ENCODE peak calls at places on chromosomes 3 and 15, in nine cellular contexts. G is HFFc6, M is nephron progenitor cell, U is PC-9, D is HTR-8/SVneo, Y is psoas muscle, I is NCI-H2081, E is C1 segment of cervical spinal cord, P is bronchial epithelial cell. B is an unnamed sample.

GRCh38 chr3:102095383-102095782 is 246.1 kb downstream of the NFKBIZ start:
- DNase-seq in G (no peak), I (no peak), Y (no peak), U (no peak), M (peak), P (no peak), D (no peak), E (no peak), B (no peak)

GRCh38 chr3:38168151-38168987 is 3.0 kb downstream of the OXSR1 start:
- DNase-seq in G (peak), D (no peak), E (no peak), P (peak), U (peak), Y (no peak), M (no peak), I (no peak), B (peak)

GRCh38 chr15:84600331-84600686 is 500 bp upstream of the ZSCAN2 start:
- DNase-seq in U (peak), E (peak), G (peak), P (peak), D (peak), I (peak), Y (peak), M (peak), B (peak)

GRCh38 chr3:58235970-58236369 is 1.6 kb upstream of the ABHD6 start:
- DNase-seq in Y (no peak), E (no peak), P (no peak), U (no peak), G (no peak), I (no peak), D (no peak), M (no peak), B (no peak)

GRCh38 chr3:101513419-101513986 is 491 bp upstream of the SENP7 start:
- DNase-seq in M (no peak), D (no peak), Y (no peak), G (no peak), U (peak), I (no peak), E (no peak), P (no peak), B (no peak)

GRCh38 chr3:30625541-30626438 is 19.4 kb downstream of the TGFBR2 start:
- DNase-seq in I (no peak), E (no peak), G (peak), U (peak), M (no peak), D (no peak), Y (no peak), P (peak), B (peak)

GRCh38 chr3:14991148-14991742 is 43.9 kb downstream of the NR2C2 start:
- DNase-seq in Y (no peak), P (no peak), I (no peak), G (no peak), E (no peak), U (no peak), M (no peak), D (no peak), B (no peak)

GRCh38 chr15:68829068-68829467 is 8.4 kb upstream of the ANP32A start:
- DNase-seq in Y (no peak), P (peak), U (no peak), D (no peak), G (no peak), E (peak), I (no peak), M (no peak), B (no peak)

GRCh38 chr15:71357967-71358366 is 242.7 kb downstream of the THSD4 start:
- DNase-seq in E (no peak), P (no peak), D (no peak), U (no peak), G (no peak), I (no peak), Y (no peak), M (no peak), B (no peak)

GRCh38 chr3:47855461-47856383 is 52.8 kb downstream of the DHX30 start:
- DNase-seq in U (no peak), D (no peak), I (no peak), M (no peak), G (no peak), P (no peak), E (no peak), Y (peak), B (no peak)

GRCh38 chr3:25037049-25037547 is 391.0 kb upstream of the RARB start:
- DNase-seq in I (no peak), M (no peak), P (no peak), G (no peak), E (no peak), U (no peak), D (no peak), Y (no peak), B (no peak)

GRCh38 chr3:161043343-161044035 is 61.7 kb downstream of the B3GALNT1 start:
- DNase-seq in U (no peak), M (no peak), G (no peak), I (no peak), E (no peak), D (no peak), P (no peak), Y (no peak), B (no peak)

GRCh38 chr15:58213587-58214360 is 75.6 kb downstream of the AQP9 start:
- DNase-seq in D (no peak), U (no peak), P (peak), E (no peak), M (no peak), G (no peak), Y (no peak), I (no peak), B (no peak)

B was measured in AG08396.